ENCODE peak calls at places on chromosome 2, in eight cellular contexts. C is activated T-cell treated with anti-CD3 and anti-CD28 coated beads for 4 hours, Y is GM10248, F is Right ventricle myocardium superior, L is upper lobe of left lung, I is PC-3, Z is left ventricle myocardium superior, O is caudate nucleus. X is an unnamed sample.

GRCh38 chr2:127122351-127123027 is 15.5 kb upstream of the BIN1 start:
- DNase-seq in Z (no peak), C (no peak), L (peak; percentile 8), O (no peak), Y (no peak), I (no peak), F (no peak), X (no peak)

GRCh38 chr2:197273485-197273884 is 37.1 kb downstream of the ANKRD44 start:
- DNase-seq in O (no peak), F (peak; percentile 60), I (no peak), Z (peak; percentile 59), L (peak; percentile 77), C (no peak), Y (no peak), X (no peak)

GRCh38 chr2:230714122-230714453 is 1.4 kb downstream of the CAB39 start:
- DNase-seq in C (peak; percentile 37), I (peak; percentile 83), O (no peak), Y (peak; percentile 60), Z (no peak), F (no peak), L (no peak), X (no peak)

GRCh38 chr2:220445429-220446105 is 818.1 kb downstream of the SLC4A3 start:
- DNase-seq in Z (no peak), F (no peak), C (no peak), Y (no peak), L (no peak), I (peak; percentile 7), O (no peak), X (no peak)

GRCh38 chr2:217434183-217434620 is 568.6 kb downstream of the TNS1 start:
- DNase-seq in L (peak; percentile 91), I (peak; percentile 84), O (peak; percentile 84), Z (peak; percentile 89), C (no peak), Y (peak; percentile 81), F (peak; percentile 90), X (peak; percentile 92)

GRCh38 chr2:23204650-23205049 is 180.3 kb upstream of the KLHL29 start:
- DNase-seq in O (no peak), L (no peak), Y (no peak), F (no peak), C (no peak), Z (no peak), I (no peak), X (no peak)

GRCh38 chr2:233021771-233022170 is 8.7 kb upstream of the NGEF start:
- DNase-seq in Z (no peak), F (no peak), C (no peak), I (peak; percentile 34), O (no peak), L (no peak), Y (no peak), X (no peak)

GRCh38 chr2:213934560-213934959 is 476.3 kb upstream of the VWC2L start:
- DNase-seq in O (no peak), C (no peak), Z (no peak), F (no peak), L (no peak), I (peak; percentile 62), Y (peak; percentile 56), X (no peak)

GRCh38 chr2:118047273-118047898 is 33.5 kb upstream of the CCDC93 start:
- DNase-seq in C (no peak), L (no peak), Y (no peak), I (peak; percentile 84), F (no peak), Z (no peak), O (no peak), X (no peak)

GRCh38 chr2:101395545-101396351 is 8.4 kb upstream of the CREG2 start:
- DNase-seq in Y (no peak), F (no peak), I (no peak), O (no peak), L (no peak), Z (no peak), C (no peak), X (no peak)

GRCh38 chr2:182616471-182617393 is 99.3 kb upstream of the DNAJC10 start:
- DNase-seq in Z (no peak), C (no peak), F (no peak), L (no peak), Y (no peak), O (no peak), I (no peak), X (no peak)

GRCh38 chr2:61536086-61536722 is 2.0 kb downstream of the XPO1 start:
- DNase-seq in O (no peak), Z (peak; percentile 87), C (no peak), I (peak; percentile 5), L (no peak), Y (no peak), F (peak; percentile 91), X (no peak)

GRCh38 chr2:45104429-45104828 is 95.2 kb upstream of the SIX2 start:
- DNase-seq in Y (no peak), Z (no peak), F (no peak), O (no peak), C (no peak), L (no peak), I (no peak), X (no peak)

GRCh38 chr2:73069855-73070650 is 1.5 kb downstream of the SFXN5 start:
- DNase-seq in I (peak; percentile 37), C (no peak), F (no peak), L (no peak), O (no peak), Y (no peak), Z (no peak), X (no peak)

GRCh38 chr2:197251576-197251975 is 59.0 kb downstream of the ANKRD44 start:
- DNase-seq in F (no peak), I (no peak), Z (no peak), Y (no peak), L (no peak), C (no peak), O (no peak), X (no peak)

GRCh38 chr2:64165696-64166095 is 21.5 kb upstream of the PELI1 start:
- DNase-seq in Z (no peak), O (no peak), C (no peak), L (no peak), F (no peak), Y (no peak), I (no peak), X (no peak)

GRCh38 chr2:69616755-69617154 is 26.8 kb downstream of the AAK1 start:
- DNase-seq in C (peak; percentile 35), I (peak; percentile 63), Z (no peak), Y (peak; percentile 34), O (no peak), L (no peak), F (no peak), X (no peak)

GRCh38 chr2:3277050-3277747 is 100.4 kb downstream of the EIPR1 start:
- DNase-seq in Y (no peak), O (no peak), F (peak; percentile 8), Z (no peak), I (no peak), C (no peak), L (peak; percentile 11), X (no peak)

GRCh38 chr2:102064679-102065674 is 73.2 kb downstream of the IL1R2 start:
- DNase-seq in Z (no peak), C (no peak), I (no peak), O (no peak), L (no peak), Y (no peak), F (no peak), X (no peak)

GRCh38 chr2:187546762-187547333 is 7.4 kb downstream of the TFPI start:
- DNase-seq in L (no peak), F (no peak), Z (no peak), I (peak; percentile 48), O (no peak), C (no peak), Y (no peak), X (no peak)

GRCh38 chr2:73998933-73999332 is 14.2 kb downstream of the TET3 start:
- DNase-seq in O (no peak), L (no peak), Z (no peak), F (no peak), I (no peak), Y (no peak), C (no peak), X (no peak)

GRCh38 chr2:122105171-122105884 is 349.9 kb downstream of the TSN start:
- DNase-seq in Y (no peak), O (no peak), C (no peak), F (no peak), I (no peak), Z (no peak), L (no peak), X (no peak)

GRCh38 chr2:235244497-235245215 is 249.2 kb upstream of the AGAP1 start:
- DNase-seq in L (no peak), I (no peak), Y (no peak), F (no peak), C (no peak), O (no peak), Z (no peak), X (no peak)

GRCh38 chr2:179454443-179455218 is 190.0 kb upstream of the SESTD1 start:
- DNase-seq in Y (no peak), Z (no peak), O (no peak), F (no peak), I (peak; percentile 91), C (no peak), L (no peak), X (no peak)

GRCh38 chr2:199463708-199464613 is 6.2 kb upstream of the SATB2 start:
- DNase-seq in Y (no peak), F (no peak), C (no peak), L (no peak), I (no peak), O (no peak), Z (no peak), X (no peak)

GRCh38 chr2:139556789-139557188 is 776.6 kb upstream of the NXPH2 start:
- DNase-seq in F (no peak), C (no peak), Z (no peak), L (no peak), Y (no peak), I (no peak), O (no peak), X (no peak)

X was measured in dorsolateral prefrontal cortex.